ENCODE peak calls at places on chromosomes 4 and X, in eight cellular contexts. A is testis, Z is Panc1, N is colonic mucosa, M is pancreas, O is right lobe of liver, I is neural progenitor cell, K is SK-N-SH. R is an unnamed sample. For H3K9me3 and H3K4me1, the result is how much of the 10 kb centered on the place peaks cover.

GRCh38 chrX:119539872-119540271 is 25.3 kb downstream of the STEEP1 start:
- DNase-seq in I (no peak), O (no peak), M (no peak), A (no peak), Z (no peak), K (no peak), N (no peak), R (no peak)

GRCh38 chr4:88320780-88321373 is 36.5 kb upstream of the PPM1K start:
- DNase-seq in A (peak), N (peak), M (no peak), O (no peak), Z (no peak), I (no peak), K (no peak), R (peak)

GRCh38 chrX:105190252-105190853 is 30.1 kb downstream of the TEX13A start:
- DNase-seq in N (peak), M (no peak), I (peak), A (peak), Z (peak), O (no peak), K (peak), R (no peak)

GRCh38 chr4:81446634-81447033 is 25.1 kb downstream of the RASGEF1B start:
- DNase-seq in M (no peak), O (no peak), A (no peak), N (no peak), Z (no peak), K (no peak), I (no peak), R (no peak)

GRCh38 chrX:7330551-7330950 is 182.6 kb upstream of the PUDP start:
- DNase-seq in I (no peak), A (no peak), Z (no peak), K (no peak), O (no peak), M (no peak), N (no peak), R (no peak)

GRCh38 chr4:182823576-182823975 is 93.6 kb downstream of the DCTD start:
- DNase-seq in A (no peak), I (no peak), O (no peak), Z (no peak), K (no peak), N (no peak), M (no peak), R (no peak)

GRCh38 chr4:113849771-113850170 is 88.2 kb upstream of the CAMK2D start:
- DNase-seq in M (no peak), I (no peak), O (peak), K (peak), A (peak), N (no peak), Z (no peak), R (no peak)

GRCh38 chr4:47235721-47236120 is 204.4 kb downstream of the GABRB1 start:
- DNase-seq in Z (no peak), I (no peak), A (no peak), K (no peak), O (no peak), M (no peak), N (no peak), R (no peak)

GRCh38 chr4:21765810-21766407 is 182.7 kb downstream of the KCNIP4 start:
- DNase-seq in K (peak), Z (peak), N (peak), O (no peak), I (peak), M (no peak), A (peak), R (no peak)

GRCh38 chr4:150119492-150119891 is 41.2 kb downstream of the DCLK2 start:
- DNase-seq in A (no peak), O (no peak), M (no peak), K (no peak), Z (no peak), N (no peak), I (no peak), R (no peak)

GRCh38 chr4:52837716-52838558 is 24.2 kb upstream of the RASL11B start:
- DNase-seq in I (no peak), N (no peak), K (no peak), M (no peak), A (no peak), O (no peak), Z (no peak), R (no peak)

GRCh38 chrX:46459603-46460002 is 85.6 kb downstream of the ZNF674 start:
- DNase-seq in A (no peak), O (no peak), Z (no peak), I (no peak), K (no peak), M (no peak), N (no peak), R (no peak)

GRCh38 chrX:76029385-76029784 is 143.5 kb upstream of the PBDC1 start:
- DNase-seq in O (no peak), A (no peak), K (no peak), I (no peak), N (no peak), M (no peak), Z (no peak), R (peak)

GRCh38 chr4:7649741-7650531 is 215.2 kb upstream of the PSAPL1 start:
- DNase-seq in K (no peak), O (no peak), I (no peak), N (no peak), A (peak), M (peak), Z (no peak), R (no peak)

GRCh38 chrX:150155396-150156048 is 207.6 kb upstream of the MAMLD1 start:
- DNase-seq in N (peak), A (no peak), O (no peak), M (no peak), I (no peak), Z (no peak), K (peak), R (no peak)

GRCh38 chr4:15348695-15349094 is 79.1 kb upstream of the C1QTNF7 start:
- DNase-seq in A (no peak), M (no peak), K (no peak), Z (no peak), N (no peak), O (no peak), I (no peak), R (no peak)

GRCh38 chr4:6720202-6720699 is 4.3 kb downstream of the BLOC1S4 start:
- DNase-seq in Z (no peak), O (peak), A (peak), N (peak), K (peak), I (peak), M (peak), R (peak)

GRCh38 chr4:84690481-84690880 is 107.6 kb downstream of the CDS1 start:
- DNase-seq in K (no peak), N (no peak), Z (no peak), M (no peak), O (no peak), A (no peak), I (no peak), R (no peak)

GRCh38 chr4:22129454-22130075 is 181.0 kb upstream of the KCNIP4 start:
- DNase-seq in A (peak), N (peak), K (peak), O (no peak), M (no peak), I (peak), Z (peak), R (no peak)

GRCh38 chr4:77959566-77960338 is 97.1 kb downstream of the MRPL1 start:
- DNase-seq in O (no peak), M (no peak), N (no peak), A (no peak), I (peak), K (peak), Z (peak), R (no peak)

GRCh38 chr4:8152865-8153257 is 5.8 kb downstream of the ABLIM2 start:
- DNase-seq in I (no peak), A (no peak), K (peak), Z (no peak), M (no peak), O (no peak), N (no peak), R (no peak)

GRCh38 chrX:152833378-152833777 is 2.5 kb downstream of the NSDHL start:
- DNase-seq in N (no peak), M (no peak), A (no peak), K (no peak), Z (no peak), O (peak), I (no peak), R (no peak)

GRCh38 chr4:107757860-107758476 is 37.9 kb upstream of the PAPSS1 start:
- DNase-seq in N (no peak), A (no peak), Z (no peak), M (no peak), O (no peak), I (peak), K (peak), R (no peak)

GRCh38 chr4:173507471-173508385 is 22.3 kb downstream of the HAND2 start:
- DNase-seq in N (no peak), Z (no peak), A (no peak), I (peak), O (no peak), M (no peak), K (peak), R (no peak)

GRCh38 chr4:90306810-90307209 is 179.6 kb downstream of the CCSER1 start:
- DNase-seq in Z (no peak), O (no peak), K (no peak), N (no peak), M (no peak), I (no peak), A (no peak), R (no peak)

GRCh38 chrX:155070038-155070437 is 898 bp downstream of the CMC4 start:
- DNase-seq in K (no peak), Z (no peak), I (peak), O (no peak), A (no peak), N (no peak), M (no peak), R (no peak)

DNA sequence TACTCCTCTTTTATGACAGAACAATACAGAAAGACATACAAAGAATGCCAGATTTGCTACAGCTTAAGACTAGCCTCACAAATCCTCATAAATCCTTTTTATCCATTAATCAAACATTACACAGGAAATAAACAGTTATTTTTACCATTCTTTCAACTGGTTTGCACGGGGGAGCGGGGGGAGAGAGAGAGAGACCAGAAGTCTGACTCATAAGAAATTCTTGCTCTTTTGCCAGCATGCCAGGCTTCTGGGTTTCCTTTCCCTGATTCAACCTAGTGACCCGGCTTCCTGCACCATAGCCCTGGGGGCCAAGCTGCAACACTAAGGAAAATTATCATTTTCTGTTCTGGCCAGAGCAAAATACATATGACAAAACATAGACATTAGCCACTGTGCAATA is 6.8 kb upstream of the RRAGB start:
- DNase-seq in Z (no peak), I (no peak), M (no peak), K (no peak), O (no peak), N (no peak), A (no peak), R (no peak)
- H3K9me3 ChIP-seq in Z (under half), I (under half), M (under half), K (under half), O (under half), N (under half), A (under half), R (under half)

DNA sequence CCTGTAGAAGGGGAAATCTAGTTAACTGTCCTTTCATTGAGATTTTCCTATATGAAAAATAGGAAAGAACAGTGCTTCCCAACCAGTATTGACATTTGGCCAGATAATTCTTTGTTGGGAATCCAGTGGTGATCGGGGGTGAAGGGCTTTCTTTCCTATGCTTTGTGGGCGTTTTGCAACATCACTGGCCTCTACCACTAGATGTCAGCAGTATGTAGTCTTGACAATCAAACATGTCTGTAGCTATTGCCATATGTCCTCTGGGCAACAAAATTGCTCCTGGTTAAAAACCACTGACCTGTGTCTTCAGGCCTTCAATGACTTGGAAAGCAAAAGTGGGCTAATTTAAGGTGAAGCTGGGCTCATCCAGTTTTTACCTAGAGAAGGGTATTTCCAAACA is 658.5 kb downstream of the DACH2 start:
- DNase-seq in A (peak), I (peak), K (peak), O (no peak), N (no peak), M (no peak), Z (peak), R (no peak)
- TF ChIP-seq CTCF in A (no peak), I (peak), K (peak), O (peak), N (no peak), M (no peak), Z (peak), R (no peak)

DNA sequence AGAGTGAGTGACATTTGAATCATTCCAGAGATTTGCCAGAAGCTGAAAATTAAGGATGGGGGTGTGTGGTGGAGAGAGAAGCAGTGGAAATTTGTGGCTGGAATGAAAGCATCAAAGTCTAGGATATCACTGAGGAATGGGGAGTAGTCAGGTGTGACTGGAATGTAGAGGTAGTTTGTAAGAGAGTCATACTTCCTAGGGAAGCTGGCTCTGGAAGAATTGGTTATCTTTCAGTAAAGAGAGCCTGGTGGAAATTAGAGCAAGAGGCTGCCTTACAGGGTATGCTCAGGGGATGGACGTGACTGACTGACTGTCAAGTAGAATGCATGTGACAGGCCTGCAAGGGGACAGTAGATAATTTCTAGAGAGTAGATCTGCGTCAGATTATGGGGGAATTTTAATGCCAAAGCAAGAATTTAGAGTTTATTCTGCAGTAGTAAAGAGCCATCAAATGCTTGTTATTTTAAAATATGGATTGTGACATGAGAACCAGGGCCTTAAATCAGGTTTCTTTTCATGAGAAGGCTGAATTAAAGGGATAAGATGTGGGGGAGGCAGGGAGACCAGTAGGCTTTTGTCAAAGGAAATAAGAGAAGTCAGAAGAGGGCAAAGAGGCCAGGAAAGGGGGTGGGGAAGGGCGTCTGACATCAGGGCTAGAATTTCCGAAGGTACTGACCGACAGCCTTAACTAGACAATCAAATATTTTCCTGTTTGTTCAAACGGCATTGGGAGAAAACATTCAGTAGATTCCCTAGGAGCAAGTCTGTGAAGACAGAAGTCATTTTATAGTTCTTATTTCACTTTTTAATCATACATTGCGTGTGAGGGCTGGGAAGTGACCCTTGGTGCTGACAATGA is 109.9 kb downstream of the AFF1 start:
- DNase-seq in Z (no peak), N (no peak), M (no peak), K (peak), O (no peak), I (peak), A (no peak), R (no peak)
- H3K4me1 ChIP-seq in Z (under half), N (under half), M (under half), K (under half), O (under half), I (half or more), A (under half), R (under half)

GRCh38 chr4:1251773-1252066 is 2.8 kb upstream of the CTBP1 start:
- DNase-seq in O (no peak), M (no peak), Z (no peak), N (no peak), I (no peak), A (no peak), K (no peak), R (no peak)
- H3K9me3 ChIP-seq in O (under half), M (under half), Z (under half), N (under half), I (under half), A (under half), K (under half), R (under half)

GRCh38 chrX:83916525-83916924 is 55.6 kb downstream of the CYLC1 start:
- DNase-seq in A (no peak), M (no peak), I (peak), Z (no peak), O (no peak), K (peak), N (no peak), R (no peak)
- TF ChIP-seq CTCF in A (peak), M (no peak), I (peak), Z (peak), O (peak), K (peak), N (peak), R (no peak)

GRCh38 chr4:148980782-148981181 is 538.6 kb upstream of the NR3C2 start:
- DNase-seq in Z (no peak), O (no peak), I (no peak), N (no peak), M (no peak), K (no peak), A (no peak), R (no peak)
- H3K4me1 ChIP-seq in Z (under half), O (under half), I (under half), N (under half), M (under half), K (under half), A (under half), R (under half)